ENCODE peak calls at places on chromosomes 6 and 20, in five cellular contexts. Z, J, B, V and R are unnamed samples.

GRCh38 chr6:30685977-30686907 is at the start of gene PPP1R18:
- DNase-seq in B (peak; percentile 91), J (peak; percentile 95), Z (peak; percentile 89), V (peak; percentile 66), R (no peak)

GRCh38 chr6:33000053-33000452 is 9.3 kb downstream of the HLA-DOA start:
- DNase-seq in B (no peak), J (no peak), Z (no peak), V (no peak), R (no peak)

GRCh38 chr6:37141291-37142046 is 28.5 kb upstream of the PIM1 start:
- DNase-seq in J (no peak), Z (no peak), B (peak; percentile 75), V (peak; percentile 15), R (peak; percentile 76)

GRCh38 chr6:106767271-106767670 is 137.9 kb downstream of the QRSL1 start:
- DNase-seq in V (no peak), J (no peak), Z (no peak), B (no peak), R (no peak)

GRCh38 chr6:145225500-145225899 is 509.8 kb downstream of the EPM2A start:
- DNase-seq in Z (no peak), B (no peak), J (no peak), V (no peak), R (no peak)

GRCh38 chr6:155256122-155256795 is 7.6 kb upstream of the CLDN20 start:
- DNase-seq in Z (no peak), B (no peak), V (no peak), J (peak; percentile 77), R (no peak)

GRCh38 chr20:37278966-37279590 is 10.4 kb upstream of the MANBAL start:
- DNase-seq in B (peak; percentile 37), Z (no peak), V (no peak), J (no peak), R (no peak)

GRCh38 chr6:109782401-109783046 is 91.4 kb downstream of the FIG4 start:
- DNase-seq in V (no peak), Z (no peak), B (no peak), J (no peak), R (no peak)

GRCh38 chr20:10324198-10324836 is 105.7 kb downstream of the SNAP25 start:
- DNase-seq in V (no peak), B (no peak), J (no peak), Z (no peak), R (no peak)

GRCh38 chr20:58544301-58544700 is 29.1 kb upstream of the APCDD1L start:
- DNase-seq in J (peak; percentile 42), V (no peak), Z (no peak), B (no peak), R (no peak)

GRCh38 chr6:139762587-139763031 is 388.2 kb upstream of the CITED2 start:
- DNase-seq in J (no peak), B (peak; percentile 43), Z (no peak), V (no peak), R (no peak)

GRCh38 chr6:35796236-35796635 is 887 bp downstream of the CLPS start:
- DNase-seq in V (no peak), J (no peak), Z (no peak), B (no peak), R (no peak)

GRCh38 chr20:59787186-59787890 is 146.1 kb downstream of the SYCP2 start:
- DNase-seq in Z (no peak), V (no peak), J (peak; percentile 84), B (no peak), R (no peak)

GRCh38 chr6:155147958-155148663 is 115.7 kb upstream of the CLDN20 start:
- DNase-seq in J (no peak), B (no peak), V (no peak), Z (no peak), R (no peak)

GRCh38 chr6:33781105-33781975 is 7.6 kb downstream of the LEMD2 start:
- DNase-seq in V (no peak), B (peak; percentile 58), J (no peak), Z (no peak), R (no peak)

GRCh38 chr6:87799651-87800050 is 97.6 kb upstream of the AKIRIN2 start:
- DNase-seq in B (no peak), Z (no peak), J (no peak), V (no peak), R (no peak)

GRCh38 chr6:118980063-118980462 is 45.1 kb upstream of the MCM9 start:
- DNase-seq in Z (peak; percentile 66), J (no peak), B (peak; percentile 77), V (no peak), R (no peak)

GRCh38 chr6:132084811-132085509 is 133.8 kb upstream of the CCN2 start:
- DNase-seq in B (peak; percentile 88), J (no peak), Z (no peak), V (no peak), R (peak; percentile 86)

GRCh38 chr6:128333581-128334223 is 186.7 kb downstream of the PTPRK start:
- DNase-seq in V (no peak), J (no peak), B (no peak), Z (no peak), R (no peak)

GRCh38 chr6:44133981-44134711 is 6.8 kb downstream of the TMEM63B start:
- DNase-seq in Z (no peak), V (no peak), J (no peak), B (no peak), R (no peak)

GRCh38 chr6:12033770-12034169 is 21.7 kb downstream of the HIVEP1 start:
- DNase-seq in J (no peak), B (peak; percentile 57), V (no peak), Z (no peak), R (no peak)

GRCh38 chr6:55445648-55446204 is 118.5 kb downstream of the GFRAL start:
- DNase-seq in V (peak; percentile 10), B (peak; percentile 60), Z (no peak), J (no peak), R (no peak)

GRCh38 chr6:169008641-169009040 is 245.0 kb downstream of the THBS2 start:
- DNase-seq in V (no peak), Z (no peak), J (peak; percentile 31), B (no peak), R (no peak)

GRCh38 chr6:10194816-10195639 is 219.8 kb downstream of the TFAP2A start:
- DNase-seq in V (no peak), Z (no peak), B (no peak), J (peak; percentile 64), R (no peak)

GRCh38 chr20:50309280-50309763 is 118.7 kb downstream of the CEBPB start:
- DNase-seq in J (no peak), B (no peak), Z (no peak), V (no peak), R (no peak)

GRCh38 chr6:33755070-33755869 is 8.6 kb upstream of the IP6K3 start:
- DNase-seq in Z (no peak), B (no peak), J (no peak), V (peak; percentile 51), R (no peak)

GRCh38 chr20:59402697-59403096 is 102.3 kb downstream of the EDN3 start:
- DNase-seq in Z (no peak), B (no peak), V (no peak), J (no peak), R (no peak)

GRCh38 chr6:70717038-70717801 is 49.5 kb downstream of the SMAP1 start:
- DNase-seq in V (no peak), B (no peak), Z (no peak), J (no peak), R (no peak)

GRCh38 chr6:11586574-11586973 is 49.0 kb downstream of the TMEM170B start:
- DNase-seq in J (no peak), B (peak; percentile 85), V (no peak), Z (no peak), R (peak; percentile 80)

GRCh38 chr6:145087034-145087433 is 648.3 kb downstream of the EPM2A start:
- DNase-seq in J (no peak), Z (no peak), B (peak; percentile 30), V (no peak), R (no peak)

GRCh38 chr6:3661390-3661789 is 90.1 kb downstream of the PXDC1 start:
- DNase-seq in V (no peak), J (peak; percentile 70), Z (no peak), B (no peak), R (no peak)

GRCh38 chr6:146047356-146047755 is 18.5 kb downstream of the GRM1 start:
- DNase-seq in B (no peak), Z (no peak), V (no peak), J (no peak), R (no peak)

GRCh38 chr6:129175066-129175465 is 292.1 kb downstream of the LAMA2 start:
- DNase-seq in B (peak; percentile 44), J (no peak), V (no peak), Z (no peak), R (no peak)

GRCh38 chr6:138529510-138529909 is 30.2 kb upstream of the NHSL1 start:
- DNase-seq in B (no peak), J (no peak), V (no peak), Z (no peak), R (no peak)
- TF ChIP-seq CTCF in B (no peak), J (no peak), V (no peak), Z (no peak), R (no peak)

DNA sequence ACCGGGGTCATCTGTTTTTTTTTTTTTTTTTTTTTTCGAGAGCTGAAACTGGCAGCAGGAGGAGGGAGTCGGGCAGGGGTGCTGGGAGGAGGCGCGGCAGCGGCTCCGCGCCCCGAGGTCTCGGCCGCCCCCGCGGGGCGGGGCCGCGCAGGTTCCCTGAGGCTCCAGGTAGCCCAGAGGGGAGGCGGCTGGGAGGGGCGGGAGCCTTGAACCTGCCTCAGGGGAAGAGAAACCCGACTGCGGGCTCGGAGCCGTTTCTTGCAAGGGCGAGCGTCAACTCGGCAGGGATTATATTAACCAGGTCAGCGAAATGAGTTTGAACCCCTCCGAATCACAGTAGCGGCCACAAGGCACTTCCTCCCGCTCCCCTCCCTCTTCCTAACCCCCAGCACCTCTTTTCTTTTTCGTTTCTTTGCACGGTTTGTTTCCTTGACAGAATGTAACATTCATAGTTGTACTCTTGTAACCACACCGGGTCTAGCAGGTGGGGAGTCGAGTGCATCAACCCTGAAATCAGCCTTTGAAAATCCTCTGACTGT is 2.0 kb downstream of the MYB start:
- DNase-seq in B (peak; percentile 5), J (no peak), Z (peak; percentile 74), V (peak; percentile 38), R (no peak)
- TF ChIP-seq CTCF in B (no peak), J (no peak), Z (no peak), V (no peak), R (no peak)

GRCh38 chr6:42322676-42323075 is 105.0 kb upstream of the MRPS10 start:
- DNase-seq in V (no peak), Z (no peak), J (no peak), B (no peak), R (no peak)
- TF ChIP-seq CTCF in V (no peak), Z (no peak), J (no peak), B (no peak), R (no peak)

GRCh38 chr20:49115565-49115964 is 69.5 kb downstream of the CSE1L start:
- DNase-seq in B (peak; percentile 19), V (no peak), Z (no peak), J (no peak), R (peak; percentile 30)
- TF ChIP-seq CTCF in B (no peak), V (no peak), Z (no peak), J (no peak), R (peak; percentile 31)

GRCh38 chr6:46103437-46103836 is 26.4 kb upstream of the ENPP4 start:
- DNase-seq in B (no peak), J (no peak), V (no peak), Z (no peak), R (no peak)
- TF ChIP-seq CTCF in B (no peak), J (no peak), V (no peak), Z (no peak), R (no peak)